ENCODE peak calls at places on chromosomes 2 and 18, in five cellular contexts. I is NCI-H69, A is memory B cell, G is ELF-1, F is NCI-H774. R is an unnamed sample.

GRCh38 chr2:239012936-239013669 is 165.2 kb downstream of the TWIST2 start:
- DNase-seq in I (no peak), A (no peak), F (no peak), G (no peak), R (peak)

GRCh38 chr2:161943012-161943411 is 131.0 kb downstream of the DPP4 start:
- DNase-seq in A (no peak), I (peak), F (no peak), G (no peak), R (no peak)

GRCh38 chr2:229087843-229088520 is 183.1 kb downstream of the PID1 start:
- DNase-seq in I (no peak), G (no peak), A (no peak), F (no peak), R (no peak)

GRCh38 chr2:25590921-25591505 is 82.4 kb downstream of the DTNB start:
- DNase-seq in I (no peak), F (no peak), G (no peak), A (no peak), R (peak)

GRCh38 chr2:190405995-190406394 is 2.2 kb upstream of the MFSD6 start:
- DNase-seq in I (no peak), G (no peak), A (no peak), F (no peak), R (no peak)

GRCh38 chr2:121140734-121141133 is 144.3 kb downstream of the TFCP2L1 start:
- DNase-seq in I (no peak), G (peak), F (no peak), A (no peak), R (no peak)

GRCh38 chr2:200378652-200379290 is 72.3 kb downstream of the SPATS2L start:
- DNase-seq in G (peak), I (no peak), A (no peak), F (no peak), R (no peak)

GRCh38 chr2:42361728-42362298 is 796 bp upstream of the COX7A2L start:
- DNase-seq in I (no peak), G (no peak), A (no peak), F (no peak), R (no peak)

GRCh38 chr2:237041231-237041630 is 44.5 kb upstream of the COPS8 start:
- DNase-seq in G (no peak), F (no peak), I (no peak), A (no peak), R (no peak)

GRCh38 chr18:49612515-49613033 is 50.7 kb downstream of the LIPG start:
- DNase-seq in A (no peak), F (no peak), G (peak), I (no peak), R (peak)

GRCh38 chr2:148926291-148926961 is 51.4 kb downstream of the KIF5C start:
- DNase-seq in I (peak), F (no peak), G (peak), A (peak), R (peak)

GRCh38 chr2:72863046-72863445 is 24.2 kb upstream of the SPR start:
- DNase-seq in I (no peak), A (no peak), F (no peak), G (no peak), R (peak)

GRCh38 chr2:39093208-39093898 is 27.5 kb downstream of the SOS1 start:
- DNase-seq in G (no peak), A (no peak), F (no peak), I (no peak), R (no peak)

GRCh38 chr2:98886066-98886554 is 49.9 kb downstream of the CRACDL start:
- DNase-seq in I (no peak), G (no peak), A (no peak), F (no peak), R (no peak)

GRCh38 chr2:75571730-75572430 is 11.1 kb upstream of the EVA1A start:
- DNase-seq in I (no peak), A (no peak), F (no peak), G (no peak), R (no peak)

GRCh38 chr2:27739058-27739373 is 32.5 kb upstream of the MRPL33 start:
- DNase-seq in G (no peak), A (no peak), F (no peak), I (no peak), R (no peak)

GRCh38 chr2:8985561-8986326 is 17.7 kb downstream of the MBOAT2 start:
- DNase-seq in I (no peak), A (no peak), F (no peak), G (no peak), R (no peak)

GRCh38 chr2:63488118-63488713 is 100.1 kb downstream of the WDPCP start:
- DNase-seq in A (no peak), G (no peak), I (peak), F (no peak), R (no peak)

GRCh38 chr18:3281456-3282400 is 19.8 kb downstream of the MYL12B start:
- DNase-seq in G (no peak), I (peak), A (no peak), F (peak), R (peak)

GRCh38 chr2:188159484-188159883 is 132.2 kb upstream of the GULP1 start:
- DNase-seq in F (no peak), G (no peak), A (no peak), I (no peak), R (no peak)

GRCh38 chr18:79348066-79348465 is 47.7 kb upstream of the NFATC1 start:
- DNase-seq in F (no peak), G (no peak), I (no peak), A (no peak), R (no peak)

GRCh38 chr2:149486664-149487063 is 100.9 kb downstream of the MMADHC start:
- DNase-seq in F (no peak), I (no peak), G (no peak), A (no peak), R (no peak)

GRCh38 chr2:146986161-146986560 is 858.7 kb upstream of the ACVR2A start:
- DNase-seq in A (no peak), I (no peak), G (no peak), F (no peak), R (no peak)

GRCh38 chr2:198214108-198214736 is 409.8 kb downstream of the PLCL1 start:
- DNase-seq in I (no peak), G (no peak), F (no peak), A (no peak), R (no peak)

GRCh38 chr2:1141079-1141478 is 190.4 kb downstream of the SNTG2 start:
- DNase-seq in G (no peak), A (no peak), I (no peak), F (no peak), R (no peak)

GRCh38 chr2:127177617-127178278 is 42.4 kb downstream of the CYP27C1 start:
- DNase-seq in I (no peak), F (no peak), A (no peak), G (no peak), R (no peak)

GRCh38 chr2:42169869-42170465 is 814 bp downstream of the EML4 start:
- DNase-seq in A (peak), G (no peak), F (no peak), I (peak), R (no peak)

GRCh38 chr2:45435316-45435715 is 175.8 kb downstream of the SRBD1 start:
- DNase-seq in I (no peak), F (no peak), G (no peak), A (no peak), R (no peak)

GRCh38 chr2:104901037-104901851 is 47.3 kb downstream of the POU3F3 start:
- DNase-seq in G (no peak), I (no peak), F (peak), A (no peak), R (no peak)

GRCh38 chr2:9234680-9235387 is 28.2 kb downstream of the ASAP2 start:
- DNase-seq in I (peak), F (no peak), G (peak), A (no peak), R (no peak)

GRCh38 chr2:100339823-100340222 is 17.5 kb upstream of the LONRF2 start:
- DNase-seq in A (no peak), G (no peak), I (no peak), F (peak), R (no peak)

GRCh38 chr2:197028230-197028629 is 101.7 kb upstream of the PGAP1 start:
- DNase-seq in G (peak), I (no peak), F (no peak), A (no peak), R (no peak)

GRCh38 chr2:118386636-118387302 is 298.5 kb downstream of the INSIG2 start:
- DNase-seq in G (no peak), A (no peak), I (no peak), F (no peak), R (no peak)

GRCh38 chr18:8793445-8794132 is 88.2 kb downstream of the MTCL1 start:
- DNase-seq in G (no peak), F (no peak), A (no peak), I (peak), R (no peak)

GRCh38 chr18:49849331-49850217 is 36.2 kb upstream of the ACAA2 start:
- DNase-seq in F (peak), G (peak), I (peak), A (no peak), R (peak)

GRCh38 chr2:206456078-206456769 is 12.9 kb downstream of the ADAM23 start:
- DNase-seq in A (no peak), F (no peak), I (peak), G (no peak), R (no peak)

GRCh38 chr18:25187582-25188291 is 164.2 kb downstream of the ZNF521 start:
- DNase-seq in G (no peak), F (no peak), I (peak), A (no peak), R (no peak)

GRCh38 chr18:10234912-10235439 is 219.5 kb upstream of the APCDD1 start:
- DNase-seq in I (no peak), G (no peak), A (no peak), F (no peak), R (no peak)

GRCh38 chr2:12702661-12703121 is 14.0 kb upstream of the TRIB2 start:
- DNase-seq in I (peak), G (no peak), A (no peak), F (peak), R (no peak)

GRCh38 chr2:7094113-7094760 is 177.0 kb downstream of the RNF144A start:
- DNase-seq in I (peak), F (no peak), G (no peak), A (no peak), R (no peak)